ENCODE peak calls at places on chromosomes 2 and 18, in seven cellular contexts. C is endothelial cell, L is HTR-8/SVneo, O is SW 1271, V is globus pallidus, Q is IMR-90, D is cerebellum. H is an unnamed sample.

GRCh38 chr18:31609886-31610646 is 18.4 kb downstream of the TTR start:
- DNase-seq in C (no peak), L (no peak), O (no peak), V (no peak), Q (no peak), D (peak), H (no peak)

GRCh38 chr2:1757567-1757966 is 13.3 kb upstream of the PXDN start:
- DNase-seq in C (no peak), L (no peak), O (no peak), V (no peak), Q (no peak), D (no peak), H (no peak)

GRCh38 chr2:23244656-23245055 is 140.3 kb upstream of the KLHL29 start:
- DNase-seq in C (no peak), L (no peak), O (no peak), V (no peak), Q (no peak), D (no peak), H (no peak)

GRCh38 chr2:7572460-7572859 is 655.2 kb downstream of the RNF144A start:
- DNase-seq in C (no peak), L (no peak), O (no peak), V (peak), Q (no peak), D (peak), H (no peak)

GRCh38 chr18:13398631-13399030 is 180.1 kb downstream of the LDLRAD4 start:
- DNase-seq in C (no peak), L (no peak), O (no peak), V (no peak), Q (no peak), D (no peak), H (no peak)

GRCh38 chr18:79401494-79402208 is 5.9 kb downstream of the NFATC1 start:
- DNase-seq in C (no peak), L (no peak), O (no peak), V (no peak), Q (no peak), D (no peak), H (no peak)

GRCh38 chr2:196515041-196515440 is 124.5 kb upstream of the CCDC150 start:
- DNase-seq in C (no peak), L (no peak), O (no peak), V (no peak), Q (no peak), D (peak), H (no peak)

GRCh38 chr2:105070010-105070865 is 32.4 kb downstream of the MRPS9 start:
- DNase-seq in C (no peak), L (no peak), O (no peak), V (no peak), Q (no peak), D (no peak), H (no peak)

GRCh38 chr2:76763276-76763675 is 758.9 kb downstream of the LRRTM4 start:
- DNase-seq in C (no peak), L (no peak), O (no peak), V (no peak), Q (no peak), D (no peak), H (no peak)

GRCh38 chr2:63218800-63219511 is 168.3 kb downstream of the OTX1 start:
- DNase-seq in C (no peak), L (no peak), O (no peak), V (no peak), Q (no peak), D (no peak), H (no peak)

GRCh38 chr18:3305354-3305762 is 43.4 kb downstream of the MYL12B start:
- DNase-seq in C (no peak), L (no peak), O (no peak), V (no peak), Q (peak), D (no peak), H (peak)

H was measured in HS-5.